ENCODE peak calls at places on chromosomes 5 and 9, in ten cellular contexts. One of them, this sample, is unnamed.
A peak's percentile ranks its signal among the peaks of the same experiment; 100 is the strongest.

GRCh38 chr9:16133556-16134227 is 580.8 kb downstream of the CCDC171 start:
- DNase-seq in left ventricle myocardium inferior: peak; percentile 29
- DNase-seq in transverse colon: peak; percentile 20
- DNase-seq in astrocyte of the cerebellum: no peak
- DNase-seq in activated CD4-positive, alpha-beta T cell treated with anti-CD3 and anti-CD28 coated beads for 4 hours: no peak
- DNase-seq in activated T-cell treated with anti-CD3 and anti-CD28 coated beads for 1 hour: no peak
- DNase-seq in Calu3: peak; percentile 41
- DNase-seq in H7: peak; percentile 84
- DNase-seq in GM03348: peak; percentile 74
- DNase-seq in sciatic nerve: no peak
- DNase-seq in this sample: no peak

GRCh38 chr9:33868430-33869000 is 51.6 kb downstream of the UBE2R2 start:
- DNase-seq in left ventricle myocardium inferior: no peak
- DNase-seq in transverse colon: no peak
- DNase-seq in astrocyte of the cerebellum: peak; percentile 76
- DNase-seq in activated CD4-positive, alpha-beta T cell treated with anti-CD3 and anti-CD28 coated beads for 4 hours: no peak
- DNase-seq in activated T-cell treated with anti-CD3 and anti-CD28 coated beads for 1 hour: no peak
- DNase-seq in Calu3: no peak
- DNase-seq in H7: no peak
- DNase-seq in GM03348: peak; percentile 60
- DNase-seq in sciatic nerve: no peak
- DNase-seq in this sample: no peak

GRCh38 chr5:159911349-159911748 is 4.9 kb upstream of the ADRA1B start:
- DNase-seq in left ventricle myocardium inferior: no peak
- DNase-seq in transverse colon: no peak
- DNase-seq in astrocyte of the cerebellum: no peak
- DNase-seq in activated CD4-positive, alpha-beta T cell treated with anti-CD3 and anti-CD28 coated beads for 4 hours: no peak
- DNase-seq in activated T-cell treated with anti-CD3 and anti-CD28 coated beads for 1 hour: no peak
- DNase-seq in Calu3: peak; percentile 82
- DNase-seq in H7: no peak
- DNase-seq in GM03348: no peak
- DNase-seq in sciatic nerve: no peak
- DNase-seq in this sample: no peak

GRCh38 chr9:106862946-106863740 is at the start of gene ZNF462:
- DNase-seq in left ventricle myocardium inferior: peak; percentile 35
- DNase-seq in transverse colon: peak; percentile 47
- DNase-seq in astrocyte of the cerebellum: no peak
- DNase-seq in activated CD4-positive, alpha-beta T cell treated with anti-CD3 and anti-CD28 coated beads for 4 hours: no peak
- DNase-seq in activated T-cell treated with anti-CD3 and anti-CD28 coated beads for 1 hour: no peak
- DNase-seq in Calu3: peak; percentile 21
- DNase-seq in H7: peak; percentile 67
- DNase-seq in GM03348: peak; percentile 46
- DNase-seq in sciatic nerve: peak; percentile 66
- DNase-seq in this sample: no peak

GRCh38 chr5:67156976-67157583 is 39.5 kb downstream of the CD180 start:
- DNase-seq in left ventricle myocardium inferior: no peak
- DNase-seq in transverse colon: peak; percentile 45
- DNase-seq in astrocyte of the cerebellum: peak; percentile 31
- DNase-seq in activated CD4-positive, alpha-beta T cell treated with anti-CD3 and anti-CD28 coated beads for 4 hours: peak; percentile 57
- DNase-seq in activated T-cell treated with anti-CD3 and anti-CD28 coated beads for 1 hour: peak; percentile 43
- DNase-seq in Calu3: peak; percentile 64
- DNase-seq in H7: peak; percentile 60
- DNase-seq in GM03348: peak; percentile 43
- DNase-seq in sciatic nerve: no peak
- DNase-seq in this sample: no peak

GRCh38 chr9:4237748-4238511 is 61.9 kb downstream of the GLIS3 start:
- DNase-seq in left ventricle myocardium inferior: no peak
- DNase-seq in transverse colon: no peak
- DNase-seq in astrocyte of the cerebellum: peak; percentile 26
- DNase-seq in activated CD4-positive, alpha-beta T cell treated with anti-CD3 and anti-CD28 coated beads for 4 hours: no peak
- DNase-seq in activated T-cell treated with anti-CD3 and anti-CD28 coated beads for 1 hour: no peak
- DNase-seq in Calu3: no peak
- DNase-seq in H7: peak; percentile 36
- DNase-seq in GM03348: peak; percentile 24
- DNase-seq in sciatic nerve: no peak
- DNase-seq in this sample: no peak

GRCh38 chr5:141430332-141431113 is at the start of gene PCDHGA12:
- DNase-seq in left ventricle myocardium inferior: peak; percentile 50
- DNase-seq in transverse colon: no peak
- DNase-seq in astrocyte of the cerebellum: peak; percentile 70
- DNase-seq in activated CD4-positive, alpha-beta T cell treated with anti-CD3 and anti-CD28 coated beads for 4 hours: no peak
- DNase-seq in activated T-cell treated with anti-CD3 and anti-CD28 coated beads for 1 hour: no peak
- DNase-seq in Calu3: no peak
- DNase-seq in H7: no peak
- DNase-seq in GM03348: peak; percentile 92
- DNase-seq in sciatic nerve: no peak
- DNase-seq in this sample: no peak

GRCh38 chr9:98491778-98492177 is 217.0 kb downstream of the GABBR2 start:
- DNase-seq in left ventricle myocardium inferior: peak; percentile 23
- DNase-seq in transverse colon: no peak
- DNase-seq in astrocyte of the cerebellum: peak; percentile 22
- DNase-seq in activated CD4-positive, alpha-beta T cell treated with anti-CD3 and anti-CD28 coated beads for 4 hours: no peak
- DNase-seq in activated T-cell treated with anti-CD3 and anti-CD28 coated beads for 1 hour: no peak
- DNase-seq in Calu3: no peak
- DNase-seq in H7: no peak
- DNase-seq in GM03348: peak; percentile 63
- DNase-seq in sciatic nerve: no peak
- DNase-seq in this sample: no peak